ENCODE peak calls at places on chromosomes 13 and 19, in seven cellular contexts. S is cardiac fibroblast; E is SW 1271; D is NCI-H345; T is fibroblast of lung; Y is putamen; B is activated CD8-positive, alpha-beta memory T cell treated with anti-CD3 and anti-CD28 coated beads for 1 hour. W is an unnamed sample.

GRCh38 chr13:28794370-28794769 is 25.8 kb upstream of the MTUS2 start:
- DNase-seq in S (no peak), E (no peak), D (peak; percentile 45), T (no peak), Y (no peak), B (no peak), W (no peak)

GRCh38 chr13:110250258-110250891 is 56.6 kb downstream of the COL4A1 start:
- DNase-seq in S (peak; percentile 88), E (no peak), D (no peak), T (peak; percentile 88), Y (no peak), B (no peak), W (peak; percentile 54)

GRCh38 chr13:30338952-30339351 is 31.6 kb upstream of the KATNAL1 start:
- DNase-seq in S (no peak), E (no peak), D (no peak), T (no peak), Y (no peak), B (no peak), W (no peak)

GRCh38 chr19:1001538-1002166 is 1.4 kb downstream of the GRIN3B start:
- DNase-seq in S (peak; percentile 38), E (peak; percentile 39), D (peak; percentile 38), T (no peak), Y (no peak), B (peak; percentile 63), W (peak; percentile 67)

GRCh38 chr19:10193666-10194499 is 870 bp downstream of the DNMT1 start:
- DNase-seq in S (peak; percentile 41), E (peak; percentile 80), D (peak; percentile 3), T (peak; percentile 43), Y (no peak), B (peak; percentile 8), W (peak; percentile 60)

GRCh38 chr19:19534556-19535265 is 3.4 kb upstream of the CILP2 start:
- DNase-seq in S (no peak), E (no peak), D (no peak), T (no peak), Y (no peak), B (no peak), W (no peak)

GRCh38 chr19:47414469-47414868 is 4.9 kb downstream of the MEIS3 start:
- DNase-seq in S (no peak), E (no peak), D (peak; percentile 21), T (no peak), Y (no peak), B (no peak), W (no peak)

GRCh38 chr13:52848455-52849190 is at the start of gene PCDH8:
- DNase-seq in S (no peak), E (no peak), D (peak; percentile 87), T (no peak), Y (peak; percentile 44), B (no peak), W (peak; percentile 55)

GRCh38 chr19:35869327-35870123 is 1.2 kb downstream of the APLP1 start:
- DNase-seq in S (peak; percentile 61), E (peak; percentile 90), D (peak; percentile 99), T (peak; percentile 42), Y (peak; percentile 91), B (peak; percentile 58), W (peak; percentile 90)

GRCh38 chr19:28285078-28285477 is 927.9 kb downstream of the UQCRFS1 start:
- DNase-seq in S (no peak), E (no peak), D (no peak), T (no peak), Y (no peak), B (no peak), W (no peak)

GRCh38 chr19:36916991-36917390 is 859 bp downstream of the ZNF568 start:
- DNase-seq in S (peak; percentile 30), E (no peak), D (no peak), T (peak; percentile 55), Y (peak; percentile 23), B (no peak), W (peak; percentile 41)

GRCh38 chr13:49220856-49221614 is 897 bp downstream of the MLNR start:
- DNase-seq in S (peak; percentile 15), E (no peak), D (no peak), T (no peak), Y (no peak), B (no peak), W (peak; percentile 28)

GRCh38 chr19:40995355-40995754 is 4.3 kb downstream of the CYP2B6 start:
- DNase-seq in S (no peak), E (no peak), D (no peak), T (no peak), Y (no peak), B (no peak), W (no peak)

GRCh38 chr19:29324717-29325116 is 111.8 kb upstream of the UQCRFS1 start:
- DNase-seq in S (no peak), E (no peak), D (no peak), T (no peak), Y (no peak), B (no peak), W (no peak)

GRCh38 chr19:16111160-16111908 is at the start of gene RAB8A:
- DNase-seq in S (peak; percentile 100), E (peak; percentile 97), D (peak; percentile 97), T (peak; percentile 99), Y (peak; percentile 99), B (peak; percentile 99), W (peak; percentile 100)

GRCh38 chr13:111658150-111659100 is 338.0 kb downstream of the TEX29 start:
- DNase-seq in S (no peak), E (no peak), D (peak; percentile 89), T (no peak), Y (peak; percentile 60), B (no peak), W (peak; percentile 11)

GRCh38 chr13:33509642-33510229 is 224.2 kb upstream of the STARD13 start:
- DNase-seq in S (peak; percentile 80), E (no peak), D (no peak), T (no peak), Y (no peak), B (no peak), W (peak; percentile 16)

GRCh38 chr13:46908511-46908910 is 11.7 kb upstream of the HTR2A start:
- DNase-seq in S (peak; percentile 72), E (no peak), D (no peak), T (peak; percentile 52), Y (no peak), B (no peak), W (peak; percentile 88)

GRCh38 chr19:12840091-12841079 is 2.1 kb downstream of the MAST1 start:
- DNase-seq in S (peak; percentile 74), E (no peak), D (peak; percentile 19), T (peak; percentile 62), Y (no peak), B (no peak), W (peak; percentile 86)

GRCh38 chr19:2529473-2529918 is 53.6 kb downstream of the GADD45B start:
- DNase-seq in S (peak; percentile 77), E (peak; percentile 77), D (peak; percentile 33), T (peak; percentile 84), Y (no peak), B (no peak), W (no peak)

GRCh38 chr19:7874080-7874856 is at the start of gene PRR36:
- DNase-seq in S (no peak), E (no peak), D (peak; percentile 89), T (no peak), Y (no peak), B (no peak), W (peak; percentile 78)

GRCh38 chr19:56217039-56217949 is 15.2 kb downstream of the ZSCAN5C start:
- DNase-seq in S (peak; percentile 38), E (no peak), D (no peak), T (peak; percentile 11), Y (no peak), B (no peak), W (peak; percentile 59)

GRCh38 chr13:36509369-36509768 is 77.1 kb downstream of the CCNA1 start:
- DNase-seq in S (no peak), E (no peak), D (no peak), T (no peak), Y (no peak), B (no peak), W (no peak)

GRCh38 chr19:3335431-3336350 is 30.7 kb upstream of the NFIC start:
- DNase-seq in S (peak; percentile 79), E (no peak), D (no peak), T (peak; percentile 87), Y (no peak), B (no peak), W (no peak)

GRCh38 chr19:1864480-1865171 is 1.2 kb upstream of the KLF16 start:
- DNase-seq in S (peak; percentile 69), E (peak; percentile 56), D (no peak), T (peak; percentile 48), Y (no peak), B (peak; percentile 48), W (peak; percentile 84)

GRCh38 chr13:37453246-37453645 is 145.3 kb downstream of the POSTN start:
- DNase-seq in S (peak; percentile 67), E (no peak), D (no peak), T (peak; percentile 43), Y (no peak), B (no peak), W (no peak)

GRCh38 chr19:10766681-10767201 is 48.9 kb downstream of the DNM2 start:
- DNase-seq in S (peak; percentile 73), E (no peak), D (peak; percentile 73), T (peak; percentile 56), Y (no peak), B (no peak), W (peak; percentile 74)

GRCh38 chr13:40789275-40790231 is at the start of gene SLC25A15:
- DNase-seq in S (peak; percentile 92), E (peak; percentile 71), D (peak; percentile 68), T (peak; percentile 79), Y (peak; percentile 53), B (peak; percentile 60), W (peak; percentile 93)

W was measured in astrocyte of the hippocampus.